ENCODE peak calls at places on chromosome 20, in seven cellular contexts. One of them, this sample, is unnamed.

GRCh38 chr20:54340206-54340605 is 132.3 kb downstream of the PFDN4 start:
- DNase-seq in fibroblast of lung: peak; percentile 30
- DNase-seq in GM12865: no peak
- DNase-seq in ecto neural progenitor cell: no peak
- DNase-seq in neural progenitor cell: no peak
- DNase-seq in fibroblast of pulmonary artery: no peak
- DNase-seq in AG04449: no peak
- DNase-seq in this sample: no peak

GRCh38 chr20:58712823-58713731 is 20.5 kb downstream of the NPEPL1 start:
- DNase-seq in fibroblast of lung: no peak
- DNase-seq in GM12865: no peak
- DNase-seq in ecto neural progenitor cell: peak; percentile 39
- DNase-seq in neural progenitor cell: no peak
- DNase-seq in fibroblast of pulmonary artery: no peak
- DNase-seq in AG04449: no peak
- DNase-seq in this sample: no peak

GRCh38 chr20:38420232-38421085 is 14.7 kb downstream of the SNHG17 start:
- DNase-seq in fibroblast of lung: no peak
- DNase-seq in GM12865: no peak
- DNase-seq in ecto neural progenitor cell: no peak
- DNase-seq in neural progenitor cell: no peak
- DNase-seq in fibroblast of pulmonary artery: no peak
- DNase-seq in AG04449: no peak
- DNase-seq in this sample: no peak

GRCh38 chr20:54115172-54115854 is 44.9 kb upstream of the BCAS1 start:
- DNase-seq in fibroblast of lung: peak; percentile 77
- DNase-seq in GM12865: no peak
- DNase-seq in ecto neural progenitor cell: no peak
- DNase-seq in neural progenitor cell: no peak
- DNase-seq in fibroblast of pulmonary artery: peak; percentile 50
- DNase-seq in AG04449: no peak
- DNase-seq in this sample: no peak

GRCh38 chr20:37541326-37541725 is 13.7 kb upstream of the BLCAP start:
- DNase-seq in fibroblast of lung: no peak
- DNase-seq in GM12865: no peak
- DNase-seq in ecto neural progenitor cell: peak; percentile 17
- DNase-seq in neural progenitor cell: no peak
- DNase-seq in fibroblast of pulmonary artery: no peak
- DNase-seq in AG04449: no peak
- DNase-seq in this sample: no peak

GRCh38 chr20:45873409-45874116 is 7.5 kb upstream of the ZSWIM1 start:
- DNase-seq in fibroblast of lung: no peak
- DNase-seq in GM12865: no peak
- DNase-seq in ecto neural progenitor cell: no peak
- DNase-seq in neural progenitor cell: no peak
- DNase-seq in fibroblast of pulmonary artery: no peak
- DNase-seq in AG04449: no peak
- DNase-seq in this sample: no peak

GRCh38 chr20:49404461-49404860 is 78.0 kb downstream of the KCNB1 start:
- DNase-seq in fibroblast of lung: no peak
- DNase-seq in GM12865: no peak
- DNase-seq in ecto neural progenitor cell: no peak
- DNase-seq in neural progenitor cell: no peak
- DNase-seq in fibroblast of pulmonary artery: no peak
- DNase-seq in AG04449: no peak
- DNase-seq in this sample: no peak

GRCh38 chr20:52496191-52496590 is 304.6 kb upstream of the ZFP64 start:
- DNase-seq in fibroblast of lung: no peak
- DNase-seq in GM12865: no peak
- DNase-seq in ecto neural progenitor cell: no peak
- DNase-seq in neural progenitor cell: no peak
- DNase-seq in fibroblast of pulmonary artery: no peak
- DNase-seq in AG04449: no peak
- DNase-seq in this sample: no peak

This sample was measured in GM12864.